ENCODE peak calls at places on chromosomes 13 and 19, in five cellular contexts. One of them, this sample, is unnamed.
A peak's percentile ranks its signal among the peaks of the same experiment; 100 is the strongest.

GRCh38 chr19:53903055-53903680 is 5.9 kb upstream of the CACNG7 start:
- DNase-seq in mesenchymal stem cell: peak; percentile 44
- DNase-seq in trophoblast cell: peak; percentile 51
- DNase-seq in neuronal stem cell: peak; percentile 84
- DNase-seq in H1: peak; percentile 69
- DNase-seq in this sample: peak; percentile 82

GRCh38 chr19:55118401-55118991 is 1.1 kb upstream of the PPP1R12C start:
- DNase-seq in mesenchymal stem cell: no peak
- DNase-seq in trophoblast cell: no peak
- DNase-seq in neuronal stem cell: peak; percentile 75
- DNase-seq in H1: peak; percentile 94
- DNase-seq in this sample: peak; percentile 94

GRCh38 chr13:40402931-40403412 is 263.5 kb downstream of the FOXO1 start:
- DNase-seq in mesenchymal stem cell: peak; percentile 40
- DNase-seq in trophoblast cell: no peak
- DNase-seq in neuronal stem cell: no peak
- DNase-seq in H1: no peak
- DNase-seq in this sample: no peak

GRCh38 chr13:59963827-59964226 is 199.9 kb downstream of the DIAPH3 start:
- DNase-seq in mesenchymal stem cell: no peak
- DNase-seq in trophoblast cell: no peak
- DNase-seq in neuronal stem cell: no peak
- DNase-seq in H1: no peak
- DNase-seq in this sample: no peak

GRCh38 chr19:5031231-5032100 is 62.6 kb downstream of the KDM4B start:
- DNase-seq in mesenchymal stem cell: peak; percentile 78
- DNase-seq in trophoblast cell: peak; percentile 60
- DNase-seq in neuronal stem cell: peak; percentile 85
- DNase-seq in H1: peak; percentile 99
- DNase-seq in this sample: peak; percentile 92

GRCh38 chr13:24386816-24387708 is 77.7 kb downstream of the C1QTNF9 start:
- DNase-seq in mesenchymal stem cell: no peak
- DNase-seq in trophoblast cell: no peak
- DNase-seq in neuronal stem cell: no peak
- DNase-seq in H1: no peak
- DNase-seq in this sample: no peak

GRCh38 chr13:66565261-66565660 is 664.9 kb downstream of the PCDH9 start:
- DNase-seq in mesenchymal stem cell: no peak
- DNase-seq in trophoblast cell: no peak
- DNase-seq in neuronal stem cell: no peak
- DNase-seq in H1: no peak
- DNase-seq in this sample: no peak

GRCh38 chr19:33235269-33235995 is 9.8 kb upstream of the SLC7A10 start:
- DNase-seq in mesenchymal stem cell: peak; percentile 69
- DNase-seq in trophoblast cell: peak; percentile 90
- DNase-seq in neuronal stem cell: peak; percentile 78
- DNase-seq in H1: peak; percentile 99
- DNase-seq in this sample: peak; percentile 88

GRCh38 chr19:8370176-8371010 is 6.4 kb downstream of the ANGPTL4 start:
- DNase-seq in mesenchymal stem cell: peak; percentile 71
- DNase-seq in trophoblast cell: peak; percentile 72
- DNase-seq in neuronal stem cell: no peak
- DNase-seq in H1: no peak
- DNase-seq in this sample: no peak

GRCh38 chr19:42092350-42092749 is 16.4 kb downstream of the ZNF574 start:
- DNase-seq in mesenchymal stem cell: no peak
- DNase-seq in trophoblast cell: no peak
- DNase-seq in neuronal stem cell: no peak
- DNase-seq in H1: peak; percentile 78
- DNase-seq in this sample: peak; percentile 61

GRCh38 chr19:49125025-49125731 is 5.8 kb downstream of the PPFIA3 start:
- DNase-seq in mesenchymal stem cell: no peak
- DNase-seq in trophoblast cell: peak; percentile 68
- DNase-seq in neuronal stem cell: no peak
- DNase-seq in H1: peak; percentile 78
- DNase-seq in this sample: peak; percentile 82

GRCh38 chr19:47848871-47849473 is 10.1 kb upstream of the TPRX2 start:
- DNase-seq in mesenchymal stem cell: peak; percentile 22
- DNase-seq in trophoblast cell: no peak
- DNase-seq in neuronal stem cell: peak; percentile 80
- DNase-seq in H1: peak; percentile 91
- DNase-seq in this sample: peak; percentile 79

GRCh38 chr13:35157143-35157755 is 215.2 kb downstream of the NBEA start:
- DNase-seq in mesenchymal stem cell: peak; percentile 66
- DNase-seq in trophoblast cell: peak; percentile 14
- DNase-seq in neuronal stem cell: peak; percentile 50
- DNase-seq in H1: no peak
- DNase-seq in this sample: no peak

GRCh38 chr13:22758245-22758644 is 422.5 kb upstream of the SGCG start:
- DNase-seq in mesenchymal stem cell: no peak
- DNase-seq in trophoblast cell: no peak
- DNase-seq in neuronal stem cell: no peak
- DNase-seq in H1: no peak
- DNase-seq in this sample: no peak

GRCh38 chr13:39840201-39840600 is 184.7 kb downstream of the COG6 start:
- DNase-seq in mesenchymal stem cell: no peak
- DNase-seq in trophoblast cell: peak; percentile 3
- DNase-seq in neuronal stem cell: no peak
- DNase-seq in H1: no peak
- DNase-seq in this sample: no peak

GRCh38 chr13:24693862-24694471 is 13.8 kb downstream of the ATP12A start:
- DNase-seq in mesenchymal stem cell: peak; percentile 62
- DNase-seq in trophoblast cell: peak; percentile 60
- DNase-seq in neuronal stem cell: peak; percentile 57
- DNase-seq in H1: peak; percentile 75
- DNase-seq in this sample: peak; percentile 82

GRCh38 chr13:80360298-80360827 is 19.4 kb upstream of the SPRY2 start:
- DNase-seq in mesenchymal stem cell: peak; percentile 27
- DNase-seq in trophoblast cell: no peak
- DNase-seq in neuronal stem cell: no peak
- DNase-seq in H1: no peak
- DNase-seq in this sample: no peak

GRCh38 chr13:106657104-106657503 is 89.2 kb upstream of the ARGLU1 start:
- DNase-seq in mesenchymal stem cell: no peak
- DNase-seq in trophoblast cell: peak; percentile 42
- DNase-seq in neuronal stem cell: no peak
- DNase-seq in H1: no peak
- DNase-seq in this sample: no peak

GRCh38 chr13:37143901-37144300 is 38.4 kb upstream of the CSNK1A1L start:
- DNase-seq in mesenchymal stem cell: no peak
- DNase-seq in trophoblast cell: no peak
- DNase-seq in neuronal stem cell: no peak
- DNase-seq in H1: no peak
- DNase-seq in this sample: no peak

GRCh38 chr19:16737909-16738308 is 18.3 kb downstream of the NWD1 start:
- DNase-seq in mesenchymal stem cell: peak; percentile 85
- DNase-seq in trophoblast cell: no peak
- DNase-seq in neuronal stem cell: no peak
- DNase-seq in H1: no peak
- DNase-seq in this sample: no peak

GRCh38 chr19:41531438-41532311 is 44.3 kb upstream of the CEACAM21 start:
- DNase-seq in mesenchymal stem cell: peak; percentile 5
- DNase-seq in trophoblast cell: peak; percentile 29
- DNase-seq in neuronal stem cell: no peak
- DNase-seq in H1: no peak
- DNase-seq in this sample: no peak

GRCh38 chr19:53102701-53103140 is 501 bp downstream of the ZNF160 start:
- DNase-seq in mesenchymal stem cell: peak; percentile 55
- DNase-seq in trophoblast cell: peak; percentile 59
- DNase-seq in neuronal stem cell: no peak
- DNase-seq in H1: no peak
- DNase-seq in this sample: no peak

DNA sequence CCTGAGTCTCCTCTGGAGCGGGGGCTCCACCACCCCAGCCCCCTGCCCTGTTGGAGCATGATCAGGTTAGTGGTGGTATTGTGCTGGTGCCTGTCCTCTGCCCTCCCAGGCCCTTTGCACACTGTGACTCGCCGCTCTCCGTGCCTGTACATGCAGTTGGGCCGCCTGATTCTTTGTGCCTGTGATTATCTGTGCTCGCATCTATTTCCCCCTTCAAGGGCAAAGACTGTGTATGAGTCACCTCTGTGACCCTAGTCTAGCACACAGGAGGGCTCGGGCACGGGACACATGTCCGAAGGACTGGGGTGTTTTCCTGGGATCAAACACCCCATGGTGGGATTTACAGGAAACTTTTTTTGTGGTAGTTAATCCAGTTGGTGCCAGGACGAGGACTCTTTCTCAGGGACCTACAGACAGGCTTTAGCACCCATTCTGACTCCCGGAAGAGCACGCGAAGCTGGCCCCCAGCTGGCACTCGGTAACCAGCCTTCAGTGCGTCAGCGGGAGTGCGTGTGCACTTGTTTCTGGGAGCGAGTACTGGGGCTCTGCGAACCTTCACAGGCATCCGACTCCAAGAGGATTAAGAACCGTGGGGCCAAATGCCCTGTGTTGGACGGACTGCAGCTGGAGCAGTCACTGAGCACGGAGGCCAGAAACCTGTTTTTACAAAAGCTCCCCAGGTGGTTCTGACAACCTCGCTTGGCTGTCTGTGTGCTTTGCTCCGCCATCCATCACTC is 6.7 kb downstream of the PPP1R37 start:
- DNase-seq in mesenchymal stem cell: no peak
- DNase-seq in trophoblast cell: no peak
- DNase-seq in neuronal stem cell: no peak
- DNase-seq in H1: no peak
- DNase-seq in this sample: no peak
- H3K79me1 ChIP-seq in mesenchymal stem cell: peaks cover 17% of the 10 kb centered on the region
- H3K79me1 ChIP-seq in trophoblast cell: no peaks in the 10 kb centered on the region
- H3K79me1 ChIP-seq in neuronal stem cell: peaks cover 24% of the 10 kb centered on the region
- H3K79me1 ChIP-seq in H1: peaks cover 70% of the 10 kb centered on the region
- H3K79me1 ChIP-seq in this sample: no peaks in the 10 kb centered on the region

GRCh38 chr13:113864303-113864890 is 521 bp upstream of the GAS6 start:
- DNase-seq in mesenchymal stem cell: peak; percentile 39
- DNase-seq in trophoblast cell: no peak
- DNase-seq in neuronal stem cell: no peak
- DNase-seq in H1: no peak
- DNase-seq in this sample: no peak
- H2BK5ac ChIP-seq in mesenchymal stem cell: no peak overlapping the region
- H2BK5ac ChIP-seq in trophoblast cell: no peak overlapping the region
- H2BK5ac ChIP-seq in neuronal stem cell: no peak overlapping the region
- H2BK5ac ChIP-seq in H1: no peak overlapping the region
- H2BK5ac ChIP-seq in this sample: no peak overlapping the region

DNA sequence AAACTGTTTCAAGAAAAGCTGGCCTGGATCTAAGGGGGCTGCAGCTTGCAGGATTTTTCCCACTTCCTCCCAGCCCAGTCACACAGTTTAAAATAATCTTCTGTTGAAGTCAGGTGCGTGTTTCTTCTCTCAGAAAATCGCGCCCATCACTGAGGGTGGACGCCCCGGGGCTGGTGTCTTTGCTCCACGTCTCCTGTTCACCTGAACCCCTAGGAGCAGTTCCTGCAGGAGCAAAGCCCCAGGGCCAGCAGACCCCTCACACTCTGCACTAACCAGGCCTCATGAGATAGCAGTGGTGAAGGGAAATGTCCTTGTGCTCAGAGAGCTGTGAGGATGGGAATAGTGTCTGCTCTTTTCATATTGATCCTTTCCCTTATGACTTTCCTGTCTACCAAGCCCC is 920 bp upstream of the SIGLEC7 start:
- DNase-seq in mesenchymal stem cell: no peak
- DNase-seq in trophoblast cell: no peak
- DNase-seq in neuronal stem cell: no peak
- DNase-seq in H1: no peak
- DNase-seq in this sample: no peak
- H2BK12ac ChIP-seq in mesenchymal stem cell: no peak overlapping the region
- H2BK12ac ChIP-seq in trophoblast cell: no peak overlapping the region
- H2BK12ac ChIP-seq in neuronal stem cell: no peak overlapping the region
- H2BK12ac ChIP-seq in H1: no peak overlapping the region
- H2BK12ac ChIP-seq in this sample: no peak overlapping the region

GRCh38 chr13:93388701-93389100 is 162.1 kb downstream of the GPC6 start:
- DNase-seq in mesenchymal stem cell: peak; percentile 57
- DNase-seq in trophoblast cell: no peak
- DNase-seq in neuronal stem cell: no peak
- DNase-seq in H1: no peak
- DNase-seq in this sample: no peak

DNA sequence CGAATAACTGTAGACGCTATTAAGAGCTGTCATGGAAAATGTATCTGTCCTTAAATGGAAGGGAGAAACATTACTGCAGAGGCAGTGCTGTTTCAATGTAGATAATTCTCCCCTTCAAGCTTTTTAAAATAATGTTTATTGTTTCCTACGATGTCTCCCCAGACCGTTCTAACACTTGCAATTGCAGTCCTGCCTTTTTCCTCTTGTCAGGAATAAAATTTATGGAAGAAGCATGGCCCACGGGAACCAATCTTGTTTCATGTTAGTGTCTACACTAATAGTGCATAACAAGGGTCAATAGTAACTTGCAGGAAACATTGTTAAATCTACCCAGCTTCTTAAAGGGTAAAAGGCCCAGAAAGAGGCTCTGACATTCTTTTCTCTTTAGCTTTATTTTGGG is 159.6 kb downstream of the GPC6 start:
- DNase-seq in mesenchymal stem cell: no peak
- DNase-seq in trophoblast cell: no peak
- DNase-seq in neuronal stem cell: no peak
- DNase-seq in H1: no peak
- DNase-seq in this sample: no peak
- H3K79me1 ChIP-seq in mesenchymal stem cell: peaks cover 6% of the 10 kb centered on the region
- H3K79me1 ChIP-seq in trophoblast cell: no peaks in the 10 kb centered on the region
- H3K79me1 ChIP-seq in neuronal stem cell: no peaks in the 10 kb centered on the region
- H3K79me1 ChIP-seq in H1: no peaks in the 10 kb centered on the region
- H3K79me1 ChIP-seq in this sample: no peaks in the 10 kb centered on the region

DNA sequence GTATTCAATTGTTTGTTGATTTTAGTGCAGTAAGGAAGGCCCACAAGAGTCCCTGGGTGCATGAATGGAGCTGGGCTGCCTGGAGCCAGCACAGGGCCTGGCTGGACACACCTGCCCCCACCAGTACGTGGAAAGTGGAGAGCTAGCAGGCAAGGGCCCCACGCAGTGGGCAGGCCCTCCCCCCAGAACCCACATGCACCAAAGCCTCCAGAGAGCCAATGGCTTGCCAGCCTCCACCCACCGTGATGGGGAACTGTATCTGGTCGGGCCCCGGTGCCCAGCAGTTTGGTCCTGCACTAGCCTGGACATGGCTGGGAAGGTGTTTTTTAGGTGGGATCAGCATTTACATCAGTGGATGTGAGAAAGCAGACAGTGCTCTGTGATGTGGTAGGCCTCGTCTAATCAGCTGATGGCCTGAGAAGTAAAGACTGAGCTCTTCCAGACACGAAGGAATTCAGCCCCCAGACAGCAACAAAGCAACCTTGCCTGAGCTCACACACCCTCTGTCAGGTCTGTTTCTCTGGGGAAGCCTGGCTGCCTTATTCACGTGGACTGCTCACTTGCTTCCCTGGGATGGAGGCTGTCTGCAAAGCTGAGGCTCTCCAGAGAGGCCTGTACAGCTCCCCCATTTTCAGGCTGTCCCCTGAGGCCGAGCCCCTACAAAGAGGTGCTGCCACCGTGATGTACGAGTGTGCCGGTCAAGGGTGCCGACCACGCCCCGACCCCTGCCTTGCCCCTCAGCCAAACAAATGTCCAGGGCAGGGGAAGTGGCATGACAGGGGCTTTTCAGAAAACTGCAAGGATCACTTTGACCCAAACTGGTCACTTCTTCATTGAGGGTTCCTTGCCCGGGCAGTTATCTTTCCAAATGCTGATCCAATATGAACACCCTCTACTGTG is 27.5 kb downstream of the RAB20 start:
- DNase-seq in mesenchymal stem cell: no peak
- DNase-seq in trophoblast cell: no peak
- DNase-seq in neuronal stem cell: no peak
- DNase-seq in H1: no peak
- DNase-seq in this sample: no peak
- H2BK5ac ChIP-seq in mesenchymal stem cell: no peak overlapping the region
- H2BK5ac ChIP-seq in trophoblast cell: peak overlapping the region; percentile 70
- H2BK5ac ChIP-seq in neuronal stem cell: no peak overlapping the region
- H2BK5ac ChIP-seq in H1: peak overlapping the region; percentile 40
- H2BK5ac ChIP-seq in this sample: no peak overlapping the region

GRCh38 chr13:52377898-52378297 is 28.1 kb downstream of the THSD1 start:
- DNase-seq in mesenchymal stem cell: no peak
- DNase-seq in trophoblast cell: peak; percentile 4
- DNase-seq in neuronal stem cell: no peak
- DNase-seq in H1: no peak
- DNase-seq in this sample: no peak
- H2BK12ac ChIP-seq in mesenchymal stem cell: no peak overlapping the region
- H2BK12ac ChIP-seq in trophoblast cell: no peak overlapping the region
- H2BK12ac ChIP-seq in neuronal stem cell: no peak overlapping the region
- H2BK12ac ChIP-seq in H1: no peak overlapping the region
- H2BK12ac ChIP-seq in this sample: no peak overlapping the region

This sample was measured in H9.